ENCODE peak calls at places on chromosomes 11 and 22, in seven cellular contexts. K, J, W, R, Q, N and G are unnamed samples. For H3K27me3, the result is how much of the 10 kb centered on the place peaks cover.

GRCh38 chr22:41696714-41697113 is 2.6 kb upstream of the MEI1 start:
- DNase-seq in K (no peak), J (peak), W (no peak), R (peak), Q (no peak), N (peak), G (no peak)

GRCh38 chr22:39178206-39179111 is 26.0 kb upstream of the CBX7 start:
- DNase-seq in K (no peak), J (no peak), W (peak), R (peak), Q (no peak), N (no peak), G (no peak)

GRCh38 chr11:133809525-133810178 is 35.7 kb downstream of the SPATA19 start:
- DNase-seq in K (no peak), J (no peak), W (no peak), R (no peak), Q (no peak), N (no peak), G (no peak)

GRCh38 chr11:19187101-19187500 is 14.7 kb downstream of the CSRP3 start:
- DNase-seq in K (no peak), J (no peak), W (no peak), R (no peak), Q (no peak), N (no peak), G (no peak)

GRCh38 chr11:101211407-101211975 is 81.9 kb upstream of the PGR start:
- DNase-seq in K (no peak), J (no peak), W (no peak), R (no peak), Q (no peak), N (no peak), G (no peak)

GRCh38 chr22:22248878-22249277 is 4.3 kb downstream of the VPREB1 start:
- DNase-seq in K (no peak), J (no peak), W (no peak), R (no peak), Q (no peak), N (no peak), G (no peak)

GRCh38 chr11:47007579-47007978 is 71.0 kb downstream of the CSTPP1 start:
- DNase-seq in K (no peak), J (no peak), W (no peak), R (no peak), Q (no peak), N (no peak), G (no peak)

GRCh38 chr11:75200051-75200450 is 40.5 kb upstream of the TPBGL start:
- DNase-seq in K (no peak), J (peak), W (no peak), R (no peak), Q (no peak), N (no peak), G (no peak)

GRCh38 chr11:34840736-34841386 is 75.3 kb downstream of the APIP start:
- DNase-seq in K (no peak), J (no peak), W (peak), R (no peak), Q (no peak), N (no peak), G (no peak)

GRCh38 chr11:64896448-64897022 is 18.1 kb upstream of the EHD1 start:
- DNase-seq in K (no peak), J (no peak), W (no peak), R (no peak), Q (no peak), N (no peak), G (no peak)

GRCh38 chr22:21940521-21940920 is 12.1 kb downstream of the PPM1F start:
- DNase-seq in K (no peak), J (no peak), W (no peak), R (no peak), Q (no peak), N (no peak), G (no peak)

GRCh38 chr11:35487532-35488078 is 37.8 kb downstream of the PAMR1 start:
- DNase-seq in K (no peak), J (no peak), W (peak), R (no peak), Q (no peak), N (peak), G (peak)

GRCh38 chr11:38300570-38300969 is 1702.5 kb upstream of the RAG2 start:
- DNase-seq in K (no peak), J (no peak), W (no peak), R (no peak), Q (no peak), N (no peak), G (no peak)

GRCh38 chr22:50306753-50307749 is at the start of gene PLXNB2:
- DNase-seq in K (no peak), J (peak), W (peak), R (no peak), Q (peak), N (peak), G (peak)
- TF ChIP-seq POLR2A in K (peak), J (no peak), W (peak), R (no peak), Q (peak), N (no peak), G (peak)

GRCh38 chr22:35892192-35892591 is 136.4 kb downstream of the RBFOX2 start:
- DNase-seq in K (no peak), J (no peak), W (peak), R (no peak), Q (no peak), N (no peak), G (no peak)

GRCh38 chr22:35891442-35891841 is 137.2 kb downstream of the RBFOX2 start:
- DNase-seq in K (no peak), J (no peak), W (no peak), R (no peak), Q (no peak), N (no peak), G (no peak)

GRCh38 chr22:35887296-35887875 is 141.2 kb downstream of the RBFOX2 start:
- DNase-seq in K (no peak), J (no peak), W (no peak), R (no peak), Q (no peak), N (no peak), G (no peak)

GRCh38 chr22:35889071-35889470 is 139.6 kb downstream of the RBFOX2 start:
- DNase-seq in K (no peak), J (no peak), W (no peak), R (no peak), Q (no peak), N (no peak), G (no peak)

GRCh38 chr22:35888181-35888870 is 140.3 kb downstream of the RBFOX2 start:
- DNase-seq in K (no peak), J (no peak), W (no peak), R (no peak), Q (no peak), N (no peak), G (no peak)
- H3K27ac ChIP-seq in K (no peak), J (peak), W (no peak), R (no peak), Q (peak), N (no peak), G (no peak)

GRCh38 chr22:43338766-43339345 is 4.3 kb downstream of the SCUBE1 start:
- DNase-seq in K (no peak), J (no peak), W (no peak), R (no peak), Q (no peak), N (no peak), G (peak)

GRCh38 chr22:43342347-43343261 is 568 bp downstream of the SCUBE1 start:
- DNase-seq in K (no peak), J (no peak), W (no peak), R (peak), Q (no peak), N (no peak), G (no peak)

GRCh38 chr22:43343262-43343988 is at the start of gene SCUBE1:
- DNase-seq in K (no peak), J (no peak), W (peak), R (peak), Q (peak), N (peak), G (peak)

GRCh38 chr22:43337946-43338345 is 5.2 kb downstream of the SCUBE1 start:
- DNase-seq in K (no peak), J (no peak), W (no peak), R (no peak), Q (no peak), N (no peak), G (no peak)

DNA sequence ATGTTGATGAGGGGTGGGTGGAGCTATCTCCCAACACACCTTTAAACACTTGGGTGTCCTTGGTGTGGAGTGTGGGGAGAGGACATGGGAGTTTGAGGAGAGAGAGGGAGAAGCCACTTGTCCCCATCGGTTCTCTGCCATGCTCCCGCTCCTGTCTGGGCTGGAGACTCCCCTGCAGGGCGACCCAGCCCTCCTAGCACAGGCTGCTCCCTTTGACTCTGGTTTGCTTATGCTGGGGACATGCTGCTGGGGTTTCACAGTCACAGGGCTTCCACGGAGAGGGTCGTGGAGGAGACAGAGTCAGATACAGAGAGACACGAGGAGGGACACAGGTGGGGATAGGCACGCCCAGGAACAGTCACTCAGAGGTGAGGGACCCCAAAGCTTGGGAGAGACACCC is 1.6 kb downstream of the SCUBE1 start:
- DNase-seq in K (no peak), J (no peak), W (no peak), R (no peak), Q (no peak), N (no peak), G (no peak)
- H3K27me3 ChIP-seq in K (under half), J (half or more), W (under half), R (half or more), Q (under half), N (under half), G (under half)

GRCh38 chr11:87281496-87281895 is 243.8 kb downstream of the TMEM135 start:
- DNase-seq in K (no peak), J (no peak), W (peak), R (no peak), Q (no peak), N (no peak), G (peak)
- TF ChIP-seq POLR2A in K (no peak), J (no peak), W (no peak), R (no peak), Q (no peak), N (no peak), G (no peak)

GRCh38 chr11:93905384-93905783 is 55.0 kb upstream of the VSTM5 start:
- DNase-seq in K (no peak), J (no peak), W (no peak), R (no peak), Q (no peak), N (no peak), G (no peak)
- H3K27ac ChIP-seq in K (no peak), J (no peak), W (no peak), R (no peak), Q (no peak), N (no peak), G (no peak)

GRCh38 chr11:17735823-17736772 is 1.5 kb downstream of the KCNC1 start:
- DNase-seq in K (no peak), J (peak), W (no peak), R (peak), Q (no peak), N (no peak), G (no peak)

GRCh38 chr11:17734986-17735822 is 623 bp downstream of the KCNC1 start:
- DNase-seq in K (no peak), J (peak), W (peak), R (peak), Q (no peak), N (peak), G (peak)

GRCh38 chr11:17734418-17734911 is at the start of gene KCNC1:
- DNase-seq in K (no peak), J (peak), W (peak), R (peak), Q (no peak), N (no peak), G (no peak)

GRCh38 chr11:17738350-17739207 is 4.0 kb downstream of the KCNC1 start:
- DNase-seq in K (no peak), J (peak), W (no peak), R (peak), Q (peak), N (no peak), G (no peak)

GRCh38 chr11:17736921-17737817 is 2.6 kb downstream of the KCNC1 start:
- DNase-seq in K (no peak), J (peak), W (no peak), R (peak), Q (no peak), N (no peak), G (no peak)
- H3K27me3 ChIP-seq in K (under half), J (half or more), W (half or more), R (half or more), Q (under half), N (half or more), G (half or more)

GRCh38 chr11:2377511-2378443 is 667 bp downstream of the CD81 start:
- DNase-seq in K (no peak), J (peak), W (peak), R (peak), Q (no peak), N (peak), G (peak)
- TF ChIP-seq POLR2A in K (no peak), J (no peak), W (no peak), R (no peak), Q (peak), N (no peak), G (peak)

GRCh38 chr11:119029069-119029339 is 1.7 kb downstream of the SLC37A4 start:
- DNase-seq in K (no peak), J (no peak), W (no peak), R (peak), Q (no peak), N (no peak), G (no peak)
- H3K27ac ChIP-seq in K (peak), J (no peak), W (no peak), R (no peak), Q (peak), N (no peak), G (no peak)

GRCh38 chr22:48305726-48306235 is 1521.9 kb downstream of the BRD1 start:
- DNase-seq in K (no peak), J (no peak), W (no peak), R (no peak), Q (no peak), N (no peak), G (no peak)

GRCh38 chr22:48307941-48308340 is 1519.7 kb downstream of the BRD1 start:
- DNase-seq in K (no peak), J (no peak), W (no peak), R (no peak), Q (no peak), N (no peak), G (no peak)

GRCh38 chr22:48309115-48309705 is 1518.5 kb downstream of the BRD1 start:
- DNase-seq in K (no peak), J (no peak), W (no peak), R (no peak), Q (no peak), N (no peak), G (no peak)

GRCh38 chr22:48306284-48306683 is 1521.4 kb downstream of the BRD1 start:
- DNase-seq in K (no peak), J (no peak), W (no peak), R (no peak), Q (no peak), N (no peak), G (no peak)

GRCh38 chr22:48306785-48307570 is 1520.7 kb downstream of the BRD1 start:
- DNase-seq in K (no peak), J (no peak), W (no peak), R (no peak), Q (no peak), N (no peak), G (no peak)
- H3K27me3 ChIP-seq in K (under half), J (under half), W (under half), R (under half), Q (under half), N (under half), G (under half)